ENCODE peak calls at places on chromosomes 6 and 20, in seven cellular contexts. I, G, W, A, S, D and N are unnamed samples.
A peak's percentile ranks its signal among the peaks of the same experiment; 100 is the strongest.

GRCh38 chr20:33693274-33693673 is 7.1 kb upstream of the E2F1 start:
- DNase-seq in I (no peak), A (no peak), D (no peak), W (no peak), S (no peak), G (no peak), N (no peak)

GRCh38 chr20:5996765-5997164 is 46.3 kb downstream of the MCM8 start:
- DNase-seq in I (no peak), S (peak; percentile 56), G (no peak), W (no peak), A (no peak), D (peak; percentile 50), N (peak; percentile 65)

GRCh38 chr6:113690255-113690956 is 166.7 kb upstream of the MARCKS start:
- DNase-seq in S (peak; percentile 35), A (no peak), G (peak; percentile 90), D (no peak), I (peak; percentile 94), W (peak; percentile 20), N (peak; percentile 25)

GRCh38 chr6:158207452-158207788 is 39.3 kb downstream of the GTF2H5 start:
- DNase-seq in D (no peak), A (no peak), W (no peak), I (peak; percentile 48), S (peak; percentile 79), G (peak; percentile 83), N (peak; percentile 86)

GRCh38 chr20:58150772-58151171 is 77.7 kb downstream of the ANKRD60 start:
- DNase-seq in W (peak; percentile 67), A (no peak), G (no peak), S (no peak), I (no peak), D (no peak), N (no peak)

GRCh38 chr6:36351152-36351571 is 14.5 kb upstream of the BNIP5 start:
- DNase-seq in G (peak; percentile 80), D (no peak), A (peak; percentile 18), S (no peak), I (peak; percentile 46), W (no peak), N (no peak)

GRCh38 chr20:57663681-57664451 is 43.6 kb upstream of the ZBP1 start:
- DNase-seq in S (no peak), G (no peak), W (peak; percentile 8), A (peak; percentile 15), I (no peak), D (peak; percentile 39), N (no peak)

GRCh38 chr6:68638225-68638900 is 3.3 kb downstream of the ADGRB3 start:
- DNase-seq in G (peak; percentile 24), I (peak; percentile 47), A (peak; percentile 34), D (no peak), S (peak; percentile 39), W (peak; percentile 43), N (peak; percentile 57)

GRCh38 chr6:24864345-24864744 is 65.6 kb upstream of the ARMH2 start:
- DNase-seq in A (no peak), S (no peak), G (peak; percentile 14), D (no peak), I (peak; percentile 85), W (peak; percentile 42), N (no peak)

GRCh38 chr6:130743175-130743574 is 84.0 kb upstream of the SMLR1 start:
- DNase-seq in A (no peak), W (no peak), I (no peak), D (no peak), S (no peak), G (no peak), N (no peak)

GRCh38 chr20:37225146-37225545 is 36.5 kb downstream of the GHRH start:
- DNase-seq in W (no peak), A (no peak), G (no peak), D (peak; percentile 6), S (no peak), I (no peak), N (no peak)

GRCh38 chr20:53576586-53577318 is 16.9 kb downstream of the ZNF217 start:
- DNase-seq in G (no peak), W (no peak), S (no peak), D (peak; percentile 13), A (no peak), I (no peak), N (no peak)

GRCh38 chr6:101607286-101607685 is 213.8 kb downstream of the GRIK2 start:
- DNase-seq in D (no peak), S (no peak), I (no peak), A (no peak), G (no peak), W (no peak), N (no peak)

GRCh38 chr6:72894091-72894490 is 272.2 kb downstream of the KCNQ5 start:
- DNase-seq in D (no peak), A (no peak), W (no peak), G (no peak), S (no peak), I (no peak), N (no peak)

DNA sequence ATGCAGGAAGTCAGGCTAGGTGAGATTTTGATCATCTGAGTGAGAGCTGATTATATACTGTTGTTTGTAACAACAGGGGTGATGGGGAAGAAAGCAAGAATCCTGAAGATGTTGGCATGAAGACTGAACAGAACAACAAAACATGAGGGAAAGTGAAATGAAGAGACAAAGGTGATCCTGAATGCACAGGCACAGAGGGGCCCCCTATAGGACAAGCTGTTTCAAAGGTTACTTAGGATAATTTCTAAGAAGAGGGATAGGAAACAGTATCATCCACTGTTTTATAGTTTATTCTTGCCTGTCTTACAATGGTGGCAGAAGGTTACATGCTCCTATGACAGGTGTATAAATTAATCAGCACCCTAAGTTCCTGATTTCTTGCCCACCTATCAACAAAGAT is 192.2 kb downstream of the EDN1 start:
- DNase-seq in S (no peak), D (no peak), W (no peak), A (no peak), G (no peak), I (no peak), N (no peak)
- TF ChIP-seq CTCF in S (peak; percentile 41), D (no peak), W (peak; percentile 43), A (no peak), G (peak; percentile 30), I (peak; percentile 21), N (no peak)

GRCh38 chr20:62139636-62140035 is 3.6 kb downstream of the PSMA7 start:
- DNase-seq in G (no peak), S (no peak), A (no peak), W (no peak), D (no peak), I (no peak), N (no peak)

GRCh38 chr20:62142252-62143117 is 709 bp downstream of the PSMA7 start:
- DNase-seq in S (no peak), A (no peak), I (no peak), W (no peak), G (no peak), D (peak; percentile 54), N (no peak)

GRCh38 chr20:62143118-62143975 is at the start of the genes PSMA7 and SS18L1:
- DNase-seq in D (peak; percentile 93), S (peak; percentile 97), I (peak; percentile 80), W (peak; percentile 90), A (peak; percentile 80), G (peak; percentile 37), N (peak; percentile 98)

GRCh38 chr20:62141043-62141396 is 2.2 kb downstream of the PSMA7 start:
- DNase-seq in W (no peak), I (no peak), S (no peak), A (no peak), G (no peak), D (no peak), N (no peak)

GRCh38 chr20:62141397-62142251 is 1.6 kb downstream of the PSMA7 start:
- DNase-seq in D (peak; percentile 56), S (no peak), A (no peak), W (no peak), G (no peak), I (peak; percentile 38), N (no peak)
- TF ChIP-seq CTCF in D (no peak), S (peak; percentile 52), A (no peak), W (peak; percentile 69), G (peak; percentile 63), I (peak; percentile 38), N (peak; percentile 23)

DNA sequence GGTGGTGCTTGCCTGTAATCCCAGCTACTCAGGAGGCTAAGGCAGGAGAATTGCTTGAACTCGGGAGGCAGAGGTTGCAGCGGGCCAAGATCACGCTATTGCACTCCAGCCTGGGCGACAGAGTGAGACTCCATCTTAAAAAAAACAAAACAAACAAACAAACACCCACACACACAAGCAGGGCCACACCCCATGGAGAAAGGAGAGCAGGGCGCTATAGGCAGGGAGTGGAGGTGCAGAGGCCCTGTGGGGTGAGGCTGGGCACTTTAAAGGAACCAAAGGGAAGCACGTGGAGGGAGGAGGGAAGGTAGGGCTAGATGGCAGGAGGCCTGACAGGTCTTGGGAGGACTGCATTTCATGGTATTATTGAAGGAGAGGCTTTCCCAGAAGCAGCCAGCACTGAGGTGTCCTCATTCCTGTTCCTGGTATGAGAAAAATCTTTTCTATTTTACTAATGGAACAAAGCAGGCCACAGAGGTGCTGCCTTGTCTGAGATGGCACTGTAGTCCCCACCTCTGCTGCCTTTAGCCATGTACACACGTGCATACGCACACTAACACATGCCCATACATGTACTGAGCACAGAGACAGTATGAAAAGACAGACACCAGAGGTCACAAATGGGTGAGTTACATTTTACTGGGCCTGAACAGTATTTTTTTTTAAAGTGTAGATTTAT is 44.0 kb downstream of the BCAS4 start:
- DNase-seq in S (no peak), I (no peak), G (no peak), W (no peak), A (no peak), D (no peak), N (no peak)
- TF ChIP-seq CTCF in S (no peak), I (no peak), G (no peak), W (no peak), A (no peak), D (no peak), N (no peak)

GRCh38 chr20:45394221-45395113 is 13.6 kb upstream of the DBNDD2 start:
- DNase-seq in S (no peak), I (no peak), D (no peak), A (no peak), G (no peak), W (no peak), N (no peak)

GRCh38 chr20:45390931-45391330 is 12.8 kb upstream of the TP53TG5 start:
- DNase-seq in S (no peak), W (no peak), D (no peak), I (no peak), G (no peak), A (no peak), N (no peak)

GRCh38 chr20:45391559-45391958 is 13.4 kb upstream of the TP53TG5 start:
- DNase-seq in W (no peak), D (no peak), G (no peak), S (no peak), A (no peak), I (no peak), N (no peak)

GRCh38 chr20:45395114-45395415 is 13.0 kb upstream of the DBNDD2 start:
- DNase-seq in G (no peak), A (no peak), D (no peak), W (no peak), I (no peak), S (no peak), N (no peak)

GRCh38 chr20:45392733-45393132 is 14.6 kb upstream of the TP53TG5 start:
- DNase-seq in S (no peak), G (no peak), W (no peak), D (no peak), A (no peak), I (no peak), N (no peak)
- TF ChIP-seq CTCF in S (no peak), G (peak; percentile 16), W (peak; percentile 17), D (no peak), A (peak; percentile 10), I (no peak), N (no peak)

GRCh38 chr20:362271-363254 is 15.7 kb downstream of the NRSN2 start:
- DNase-seq in D (peak; percentile 89), G (peak; percentile 76), A (peak; percentile 88), I (peak; percentile 83), W (peak; percentile 84), S (no peak), N (peak; percentile 44)
- TF ChIP-seq CTCF in D (no peak), G (peak; percentile 66), A (peak; percentile 32), I (peak; percentile 45), W (peak; percentile 46), S (peak; percentile 29), N (no peak)

GRCh38 chr6:145028144-145028818 is 707.0 kb downstream of the EPM2A start:
- DNase-seq in S (peak; percentile 36), G (peak; percentile 48), W (peak; percentile 23), A (no peak), I (peak; percentile 33), D (no peak), N (peak; percentile 33)
- TF ChIP-seq CTCF in S (peak; percentile 62), G (peak; percentile 51), W (peak; percentile 66), A (peak; percentile 27), I (peak; percentile 52), D (no peak), N (peak; percentile 12)